ENCODE peak calls at places on chromosome 9, in seven cellular contexts. T is GM23338, M is upper lobe of right lung, Q is breast epithelium, R is esophagus squamous epithelium, S is lung, P is left lung. K is an unnamed sample. For H3K4me1, the result is how much of the 10 kb centered on the place peaks cover.

GRCh38 chr9:89929721-89930480 is 325.1 kb downstream of the GADD45G start:
- DNase-seq in T (no peak), M (no peak), Q (no peak), R (no peak), S (no peak), P (no peak), K (no peak)

GRCh38 chr9:18268381-18268780 is 205.6 kb upstream of the ADAMTSL1 start:
- DNase-seq in T (peak), M (no peak), Q (no peak), R (no peak), S (no peak), P (no peak), K (no peak)

GRCh38 chr9:69174645-69175487 is 789 bp downstream of the TJP2 start:
- DNase-seq in T (peak), M (no peak), Q (no peak), R (no peak), S (no peak), P (peak), K (peak)

GRCh38 chr9:7186175-7186574 is 428.4 kb downstream of the KDM4C start:
- DNase-seq in T (peak), M (no peak), Q (no peak), R (no peak), S (no peak), P (no peak), K (no peak)

GRCh38 chr9:83323148-83323547 is 215.1 kb downstream of the FRMD3 start:
- DNase-seq in T (no peak), M (no peak), Q (no peak), R (no peak), S (no peak), P (no peak), K (no peak)

GRCh38 chr9:121701736-121702261 is 50.4 kb downstream of the DAB2IP start:
- DNase-seq in T (no peak), M (no peak), Q (no peak), R (no peak), S (no peak), P (no peak), K (no peak)

GRCh38 chr9:93265301-93265971 is 81.5 kb downstream of the WNK2 start:
- DNase-seq in T (no peak), M (no peak), Q (no peak), R (no peak), S (no peak), P (no peak), K (peak)

GRCh38 chr9:21873540-21874221 is 71.2 kb downstream of the MTAP start:
- DNase-seq in T (no peak), M (no peak), Q (no peak), R (no peak), S (no peak), P (no peak), K (no peak)

GRCh38 chr9:122186301-122186700 is 26.6 kb downstream of the MORN5 start:
- DNase-seq in T (peak), M (peak), Q (no peak), R (no peak), S (no peak), P (no peak), K (no peak)

GRCh38 chr9:18626046-18626698 is 152.2 kb downstream of the ADAMTSL1 start:
- DNase-seq in T (no peak), M (no peak), Q (no peak), R (no peak), S (no peak), P (no peak), K (no peak)

GRCh38 chr9:93071464-93071863 is 13.0 kb downstream of the SUSD3 start:
- DNase-seq in T (peak), M (no peak), Q (no peak), R (no peak), S (no peak), P (no peak), K (no peak)

GRCh38 chr9:74573792-74574191 is 76.7 kb downstream of the RORB start:
- DNase-seq in T (no peak), M (no peak), Q (no peak), R (no peak), S (no peak), P (no peak), K (no peak)

GRCh38 chr9:113675475-113675941 is 200.6 kb upstream of the ZNF618 start:
- DNase-seq in T (no peak), M (no peak), Q (no peak), R (no peak), S (peak), P (peak), K (peak)

GRCh38 chr9:112771359-112772214 is 21.0 kb downstream of the SNX30 start:
- DNase-seq in T (no peak), M (no peak), Q (no peak), R (no peak), S (no peak), P (no peak), K (no peak)

GRCh38 chr9:134717793-134718645 is 76.4 kb downstream of the COL5A1 start:
- DNase-seq in T (no peak), M (no peak), Q (no peak), R (no peak), S (no peak), P (no peak), K (no peak)

GRCh38 chr9:98097836-98098235 is 21.2 kb downstream of the TRIM14 start:
- DNase-seq in T (no peak), M (no peak), Q (peak), R (no peak), S (no peak), P (no peak), K (no peak)

GRCh38 chr9:101478906-101479305 is 43.3 kb upstream of the ALDOB start:
- DNase-seq in T (no peak), M (no peak), Q (no peak), R (no peak), S (no peak), P (no peak), K (no peak)

GRCh38 chr9:87725900-87726709 is at the start of gene CTSL:
- DNase-seq in T (peak), M (peak), Q (peak), R (peak), S (peak), P (peak), K (peak)

GRCh38 chr9:1050125-1050895 is at the start of gene DMRT2:
- DNase-seq in T (peak), M (peak), Q (peak), R (no peak), S (peak), P (peak), K (peak)

GRCh38 chr9:81125446-81126092 is 563.8 kb downstream of the TLE1 start:
- DNase-seq in T (no peak), M (no peak), Q (no peak), R (no peak), S (no peak), P (no peak), K (no peak)

GRCh38 chr9:81028504-81028903 is 660.8 kb downstream of the TLE1 start:
- DNase-seq in T (no peak), M (no peak), Q (no peak), R (no peak), S (no peak), P (no peak), K (no peak)

GRCh38 chr9:106682420-106682819 is 180.5 kb upstream of the ZNF462 start:
- DNase-seq in T (no peak), M (no peak), Q (no peak), R (no peak), S (no peak), P (no peak), K (no peak)

GRCh38 chr9:78292716-78293497 is 4.0 kb upstream of the PSAT1 start:
- DNase-seq in T (no peak), M (no peak), Q (no peak), R (no peak), S (no peak), P (no peak), K (no peak)

GRCh38 chr9:28301281-28301680 is 728.0 kb upstream of the C9orf72 start:
- DNase-seq in T (no peak), M (no peak), Q (no peak), R (no peak), S (no peak), P (no peak), K (no peak)

GRCh38 chr9:76399831-76400230 is 5.6 kb upstream of the RFK start:
- DNase-seq in T (no peak), M (no peak), Q (no peak), R (no peak), S (no peak), P (no peak), K (no peak)

GRCh38 chr9:74041588-74041987 is 455.5 kb upstream of the RORB start:
- DNase-seq in T (no peak), M (no peak), Q (no peak), R (no peak), S (no peak), P (no peak), K (no peak)

GRCh38 chr9:123343428-123344272 is 12.3 kb upstream of the CRB2 start:
- DNase-seq in T (no peak), M (no peak), Q (no peak), R (no peak), S (no peak), P (no peak), K (no peak)

GRCh38 chr9:100070071-100070470 is 28.7 kb downstream of the ERP44 start:
- DNase-seq in T (no peak), M (no peak), Q (no peak), R (no peak), S (no peak), P (no peak), K (no peak)

GRCh38 chr9:2281031-2281802 is 266.1 kb downstream of the SMARCA2 start:
- DNase-seq in T (peak), M (no peak), Q (no peak), R (no peak), S (no peak), P (no peak), K (no peak)

GRCh38 chr9:74285075-74285474 is 212.1 kb upstream of the RORB start:
- DNase-seq in T (no peak), M (no peak), Q (no peak), R (no peak), S (no peak), P (no peak), K (no peak)

GRCh38 chr9:79829566-79830347 is 258.0 kb downstream of the TLE4 start:
- DNase-seq in T (no peak), M (no peak), Q (no peak), R (no peak), S (no peak), P (no peak), K (no peak)

GRCh38 chr9:108727580-108728056 is 128.2 kb downstream of the ACTL7B start:
- DNase-seq in T (no peak), M (no peak), Q (no peak), R (no peak), S (no peak), P (peak), K (peak)

GRCh38 chr9:74556685-74557084 is 59.5 kb downstream of the RORB start:
- DNase-seq in T (no peak), M (no peak), Q (no peak), R (no peak), S (no peak), P (no peak), K (no peak)

GRCh38 chr9:134858051-134858841 is 22.4 kb upstream of the FCN2 start:
- DNase-seq in T (no peak), M (peak), Q (peak), R (no peak), S (no peak), P (peak), K (peak)

GRCh38 chr9:72038408-72038807 is 22.0 kb downstream of the C9orf57 start:
- DNase-seq in T (no peak), M (no peak), Q (no peak), R (no peak), S (peak), P (no peak), K (no peak)

GRCh38 chr9:112887377-112887776 is 3.3 kb downstream of the SLC46A2 start:
- DNase-seq in T (peak), M (no peak), Q (no peak), R (no peak), S (peak), P (no peak), K (peak)

GRCh38 chr9:113454914-113455761 is 8.4 kb upstream of the RGS3 start:
- DNase-seq in T (peak), M (no peak), Q (no peak), R (no peak), S (peak), P (peak), K (peak)

GRCh38 chr9:35561468-35562261 is 43.4 kb upstream of the TESK1 start:
- DNase-seq in T (no peak), M (no peak), Q (no peak), R (no peak), S (no peak), P (no peak), K (no peak)

GRCh38 chr9:35560625-35561337 is 44.3 kb upstream of the TESK1 start:
- DNase-seq in T (no peak), M (no peak), Q (no peak), R (no peak), S (no peak), P (no peak), K (peak)

GRCh38 chr9:35564658-35565061 is 40.4 kb upstream of the TESK1 start:
- DNase-seq in T (no peak), M (no peak), Q (no peak), R (no peak), S (no peak), P (no peak), K (peak)

GRCh38 chr9:35563791-35564197 is 41.3 kb upstream of the TESK1 start:
- DNase-seq in T (peak), M (peak), Q (no peak), R (no peak), S (peak), P (no peak), K (no peak)

DNA sequence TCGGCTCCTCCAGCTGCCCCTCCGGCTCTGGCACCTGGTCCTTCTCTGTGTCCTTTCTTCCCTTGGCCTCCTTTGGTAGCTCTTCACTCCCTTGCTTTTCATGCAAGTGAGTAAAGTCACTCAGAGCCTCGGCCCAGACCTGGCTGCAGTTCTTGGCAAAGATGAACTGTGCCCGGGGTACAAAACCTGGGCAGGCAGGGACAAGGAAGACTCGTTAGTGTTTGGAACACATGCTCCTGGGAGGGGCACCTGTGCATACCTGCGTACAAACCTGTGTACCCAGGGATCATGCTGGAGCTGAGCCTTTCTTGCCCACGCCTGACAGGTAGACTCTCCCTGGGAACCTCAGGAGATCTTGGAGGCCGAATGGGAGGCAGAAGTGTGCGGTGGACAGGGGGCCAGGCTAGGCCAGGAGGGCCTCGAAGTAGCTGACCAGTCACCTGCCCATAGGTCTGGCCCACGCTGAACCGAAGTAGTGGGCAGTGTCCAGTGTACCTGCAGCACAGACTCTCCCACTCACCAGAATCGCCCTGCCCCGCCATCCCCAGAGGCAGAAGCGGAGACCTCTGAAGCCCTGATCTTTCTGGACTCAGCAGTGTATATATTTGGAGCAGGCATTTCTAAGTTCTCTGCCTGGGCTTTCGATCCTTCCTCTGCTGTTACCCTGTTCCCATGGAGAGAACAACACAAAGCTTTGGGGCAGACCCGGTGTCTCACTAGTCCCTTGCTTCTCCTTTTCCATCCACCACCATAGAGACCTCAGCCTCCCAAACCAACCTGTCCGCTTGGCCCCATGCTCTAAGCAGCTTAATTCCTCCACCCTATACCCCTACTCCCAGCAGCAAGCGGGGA is 41.9 kb upstream of the TESK1 start:
- DNase-seq in T (no peak), M (no peak), Q (no peak), R (no peak), S (no peak), P (no peak), K (no peak)
- H3K27ac ChIP-seq in T (no peak), M (peak), Q (peak), R (peak), S (no peak), P (no peak), K (peak)

DNA sequence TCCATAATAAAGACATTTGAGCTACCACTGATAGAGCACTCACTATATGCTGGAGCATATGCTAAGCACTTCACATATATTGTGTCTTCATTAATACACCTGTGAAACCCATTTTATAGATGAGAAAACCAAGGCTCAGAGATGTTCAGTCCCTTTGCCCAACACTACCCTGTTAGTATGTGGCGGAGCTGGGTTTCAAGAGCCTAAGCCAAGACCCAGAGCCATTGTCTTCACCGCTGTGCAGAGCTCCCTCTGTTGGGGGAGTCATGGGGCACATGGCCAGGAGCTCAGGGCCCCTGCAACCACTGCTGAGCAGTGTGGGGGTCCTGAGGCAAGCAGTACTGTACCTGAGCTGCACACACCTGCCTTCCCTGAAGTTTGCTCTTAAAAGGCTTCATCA is 37.3 kb upstream of the SLC25A51 start:
- DNase-seq in T (no peak), M (no peak), Q (no peak), R (no peak), S (no peak), P (no peak), K (no peak)
- H3K4me1 ChIP-seq in T (under half), M (under half), Q (under half), R (under half), S (under half), P (under half), K (under half)

GRCh38 chr9:104896131-104896530 is 31.8 kb downstream of the ABCA1 start:
- DNase-seq in T (no peak), M (no peak), Q (no peak), R (no peak), S (no peak), P (no peak), K (no peak)

GRCh38 chr9:104885818-104886709 is 41.9 kb downstream of the ABCA1 start:
- DNase-seq in T (peak), M (no peak), Q (no peak), R (no peak), S (no peak), P (no peak), K (no peak)

GRCh38 chr9:104895572-104895971 is 32.4 kb downstream of the ABCA1 start:
- DNase-seq in T (no peak), M (no peak), Q (no peak), R (no peak), S (no peak), P (no peak), K (no peak)

GRCh38 chr9:104890433-104890770 is 37.6 kb downstream of the ABCA1 start:
- DNase-seq in T (no peak), M (no peak), Q (no peak), R (no peak), S (no peak), P (no peak), K (no peak)
- H3K27ac ChIP-seq in T (no peak), M (no peak), Q (no peak), R (no peak), S (no peak), P (no peak), K (no peak)

GRCh38 chr9:131700765-131701433 is 39.0 kb downstream of the RAPGEF1 start:
- DNase-seq in T (no peak), M (no peak), Q (no peak), R (no peak), S (no peak), P (no peak), K (no peak)
- H3K4me1 ChIP-seq in T (half or more), M (half or more), Q (under half), R (under half), S (under half), P (half or more), K (under half)

GRCh38 chr9:129919283-129919682 is 84.0 kb downstream of the USP20 start:
- DNase-seq in T (no peak), M (no peak), Q (no peak), R (no peak), S (no peak), P (no peak), K (no peak)
- H3K27ac ChIP-seq in T (no peak), M (no peak), Q (no peak), R (peak), S (no peak), P (no peak), K (no peak)

GRCh38 chr9:14212697-14213420 is 101.1 kb downstream of the NFIB start:
- DNase-seq in T (no peak), M (no peak), Q (no peak), R (no peak), S (no peak), P (no peak), K (no peak)
- H3K4me1 ChIP-seq in T (under half), M (under half), Q (under half), R (under half), S (under half), P (under half), K (under half)

DNA sequence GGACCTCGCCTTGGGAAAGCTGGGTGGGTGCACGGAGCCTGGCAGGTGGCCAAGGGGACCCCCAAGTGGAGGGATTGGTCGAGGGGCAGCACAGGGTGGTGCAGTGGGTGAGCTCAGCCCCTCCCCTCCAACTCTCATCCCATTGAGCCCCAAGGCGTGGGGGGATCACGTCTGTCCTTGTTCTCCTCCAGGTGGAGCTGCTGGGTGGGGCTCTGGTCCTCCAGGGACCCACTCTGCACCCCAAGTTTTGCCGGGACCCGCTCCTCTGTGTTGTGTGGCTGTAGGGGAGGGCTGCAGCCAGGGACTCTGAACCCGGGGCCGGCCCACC is 3.6 kb upstream of the FUT7 start:
- DNase-seq in T (peak), M (no peak), Q (no peak), R (no peak), S (no peak), P (no peak), K (no peak)
- H3K27ac ChIP-seq in T (no peak), M (no peak), Q (no peak), R (no peak), S (no peak), P (no peak), K (no peak)

GRCh38 chr9:34123682-34124081 is 2.8 kb downstream of the DCAF12 start:
- DNase-seq in T (no peak), M (no peak), Q (no peak), R (no peak), S (peak), P (peak), K (peak)
- H3K4me1 ChIP-seq in T (under half), M (under half), Q (under half), R (under half), S (under half), P (half or more), K (under half)

GRCh38 chr9:115941561-115942315 is 211.9 kb upstream of the PAPPA start:
- DNase-seq in T (no peak), M (no peak), Q (no peak), R (no peak), S (no peak), P (no peak), K (no peak)
- H3K27ac ChIP-seq in T (no peak), M (no peak), Q (no peak), R (no peak), S (no peak), P (no peak), K (peak)